ENCODE peak calls at places on chromosomes 5 and 9, in six cellular contexts. Q, D, C, I, Z and O are unnamed samples.

GRCh38 chr5:181170237-181170830 is 22.9 kb downstream of the OR2V2 start:
- DNase-seq in Q (no peak), D (no peak), C (peak), I (no peak), Z (no peak), O (no peak)

GRCh38 chr5:111641533-111642230 is 115.3 kb downstream of the NREP start:
- DNase-seq in Q (no peak), D (no peak), C (no peak), I (peak), Z (no peak), O (peak)

GRCh38 chr5:124436294-124436693 is 310.1 kb downstream of the ZNF608 start:
- DNase-seq in Q (no peak), D (no peak), C (no peak), I (peak), Z (no peak), O (peak)

GRCh38 chr9:123757960-123758359 is 172.0 kb downstream of the DENND1A start:
- DNase-seq in Q (no peak), D (no peak), C (no peak), I (no peak), Z (no peak), O (no peak)

GRCh38 chr9:7967093-7967827 is 167.7 kb upstream of the DMAC1 start:
- DNase-seq in Q (no peak), D (no peak), C (no peak), I (no peak), Z (no peak), O (no peak)

GRCh38 chr5:132228241-132229035 is 785 bp upstream of the P4HA2 start:
- DNase-seq in Q (no peak), D (no peak), C (no peak), I (no peak), Z (no peak), O (no peak)

GRCh38 chr5:137344723-137345322 is 154.3 kb downstream of the SPOCK1 start:
- DNase-seq in Q (no peak), D (no peak), C (peak), I (peak), Z (peak), O (peak)

GRCh38 chr5:147911427-147911826 is 5.1 kb upstream of the C5orf46 start:
- DNase-seq in Q (no peak), D (no peak), C (no peak), I (no peak), Z (peak), O (no peak)

GRCh38 chr9:93072383-93072795 is 13.9 kb downstream of the SUSD3 start:
- DNase-seq in Q (no peak), D (no peak), C (peak), I (peak), Z (no peak), O (peak)

GRCh38 chr5:143191720-143192119 is 211.8 kb downstream of the NR3C1 start:
- DNase-seq in Q (no peak), D (no peak), C (no peak), I (no peak), Z (no peak), O (no peak)

GRCh38 chr5:72110401-72111013 is 3.2 kb downstream of the MAP1B start:
- DNase-seq in Q (no peak), D (no peak), C (peak), I (no peak), Z (peak), O (no peak)

GRCh38 chr9:105911104-105911911 is 217.0 kb downstream of the TMEM38B start:
- DNase-seq in Q (no peak), D (no peak), C (no peak), I (no peak), Z (no peak), O (peak)

GRCh38 chr9:113949206-113950078 is 73.3 kb downstream of the ZNF618 start:
- DNase-seq in Q (no peak), D (no peak), C (no peak), I (no peak), Z (no peak), O (no peak)

GRCh38 chr5:135075621-135076585 is 41.9 kb upstream of the PITX1 start:
- DNase-seq in Q (no peak), D (no peak), C (no peak), I (no peak), Z (no peak), O (no peak)

GRCh38 chr9:128007566-128008138 is 26.9 kb upstream of the EEIG1 start:
- DNase-seq in Q (peak), D (peak), C (peak), I (peak), Z (peak), O (peak)

GRCh38 chr9:133635903-133636531 is at the start of gene DBH:
- DNase-seq in Q (no peak), D (no peak), C (peak), I (no peak), Z (no peak), O (no peak)

GRCh38 chr5:126003309-126003708 is 419.9 kb upstream of the GRAMD2B start:
- DNase-seq in Q (no peak), D (no peak), C (peak), I (peak), Z (peak), O (peak)

GRCh38 chr5:92180406-92180805 is 797.3 kb upstream of the ARRDC3 start:
- DNase-seq in Q (no peak), D (no peak), C (no peak), I (no peak), Z (no peak), O (no peak)

GRCh38 chr5:145510769-145511168 is 324.4 kb downstream of the PRELID2 start:
- DNase-seq in Q (no peak), D (no peak), C (no peak), I (no peak), Z (no peak), O (no peak)

GRCh38 chr9:85960688-85961093 is 19.7 kb downstream of the NAA35 start:
- DNase-seq in Q (no peak), D (no peak), C (peak), I (peak), Z (no peak), O (peak)

GRCh38 chr9:29209748-29210276 is 1636.5 kb upstream of the C9orf72 start:
- DNase-seq in Q (no peak), D (no peak), C (no peak), I (no peak), Z (no peak), O (no peak)

GRCh38 chr5:115267617-115268016 is 4.9 kb upstream of the PGGT1B start:
- DNase-seq in Q (no peak), D (no peak), C (no peak), I (peak), Z (no peak), O (peak)

GRCh38 chr5:178460598-178461425 is 129.4 kb downstream of the COL23A1 start:
- DNase-seq in Q (no peak), D (peak), C (peak), I (no peak), Z (peak), O (peak)

GRCh38 chr9:88322906-88323566 is 65.2 kb upstream of the SPIN1 start:
- DNase-seq in Q (no peak), D (no peak), C (no peak), I (no peak), Z (peak), O (peak)

GRCh38 chr5:151663617-151664322 is 22.9 kb downstream of the SPARC start:
- DNase-seq in Q (no peak), D (no peak), C (no peak), I (peak), Z (peak), O (peak)

GRCh38 chr9:125759812-125760134 is 12.6 kb downstream of the PBX3 start:
- DNase-seq in Q (no peak), D (no peak), C (no peak), I (peak), Z (no peak), O (peak)
- H3K4me3 ChIP-seq in Q (peak), D (no peak), C (peak), I (peak), Z (no peak), O (peak)

GRCh38 chr5:11064763-11065450 is 303.9 kb upstream of the DAP start:
- DNase-seq in Q (no peak), D (no peak), C (no peak), I (no peak), Z (no peak), O (no peak)

GRCh38 chr5:11056560-11056959 is 295.5 kb upstream of the DAP start:
- DNase-seq in Q (no peak), D (no peak), C (no peak), I (no peak), Z (no peak), O (no peak)

DNA sequence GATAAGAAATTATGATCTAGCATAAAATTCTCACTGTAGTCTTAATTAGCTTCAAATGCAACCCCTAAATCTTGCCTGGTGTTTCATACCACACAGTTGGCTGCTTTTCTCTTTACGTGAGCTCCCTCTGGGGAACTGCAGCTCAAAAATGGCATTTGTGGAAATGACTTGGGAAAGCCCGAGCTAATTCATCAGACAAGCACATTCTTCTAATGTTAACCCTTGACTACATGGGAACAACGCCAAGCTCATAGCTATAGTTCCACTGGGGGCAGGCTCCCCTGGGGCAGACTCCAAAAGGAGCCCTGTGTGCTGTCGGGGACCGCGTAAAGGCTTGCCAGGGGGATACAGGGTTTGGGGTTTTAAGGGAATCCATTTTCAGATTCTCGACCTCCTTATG is 301.3 kb upstream of the DAP start:
- DNase-seq in Q (no peak), D (no peak), C (no peak), I (no peak), Z (no peak), O (peak)
- TF ChIP-seq CTCF in Q (no peak), D (no peak), C (no peak), I (no peak), Z (no peak), O (no peak)

DNA sequence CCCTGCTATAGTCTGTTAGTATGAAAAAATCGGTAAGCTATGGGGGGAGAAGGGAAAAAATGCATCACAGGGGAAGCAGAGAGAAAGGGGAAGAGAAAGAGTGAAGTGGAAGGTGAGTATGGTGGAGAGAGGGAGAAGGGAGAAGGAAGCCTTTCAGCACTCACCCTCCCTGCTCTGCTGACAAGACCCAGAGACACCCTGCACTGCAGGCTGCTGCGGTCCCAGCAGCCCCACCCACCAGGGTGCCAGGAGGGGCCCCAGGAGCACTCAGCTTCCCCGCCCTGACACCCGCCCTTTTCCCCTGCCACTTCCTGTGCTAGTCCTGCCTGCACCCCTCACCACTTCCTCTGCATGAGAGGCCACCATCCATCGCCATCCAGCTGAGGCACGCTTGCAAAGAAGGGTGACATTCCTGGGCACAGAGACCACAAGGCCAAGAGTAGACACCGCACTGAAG is 12.7 kb downstream of the STK10 start:
- DNase-seq in Q (peak), D (peak), C (no peak), I (no peak), Z (peak), O (no peak)
- H3K4me3 ChIP-seq in Q (peak), D (no peak), C (no peak), I (no peak), Z (no peak), O (no peak)

GRCh38 chr9:70639853-70640814 is 225.7 kb upstream of the KLF9 start:
- DNase-seq in Q (no peak), D (no peak), C (peak), I (peak), Z (no peak), O (peak)
- TF ChIP-seq CTCF in Q (peak), D (peak), C (peak), I (peak), Z (peak), O (peak)

DNA sequence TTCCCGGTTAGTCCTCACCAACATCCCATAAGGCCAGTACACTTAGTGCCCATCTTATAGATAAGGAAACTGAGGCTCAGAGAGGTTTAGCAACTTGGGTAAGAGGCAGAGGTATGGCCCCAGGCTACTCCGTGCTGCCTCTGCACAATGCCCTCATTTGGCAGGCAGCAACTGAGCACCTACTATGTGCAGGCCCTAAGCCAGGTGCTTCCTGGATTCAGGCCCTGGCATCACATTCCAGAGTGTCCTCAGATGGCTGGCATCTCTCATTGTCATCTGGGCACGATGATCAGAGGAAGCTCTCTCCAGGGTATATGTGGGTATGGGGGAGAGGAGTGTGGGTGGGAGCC is 53.8 kb upstream of the PSD2 start:
- DNase-seq in Q (no peak), D (no peak), C (no peak), I (no peak), Z (no peak), O (no peak)
- H3K4me3 ChIP-seq in Q (no peak), D (no peak), C (no peak), I (no peak), Z (no peak), O (no peak)

DNA sequence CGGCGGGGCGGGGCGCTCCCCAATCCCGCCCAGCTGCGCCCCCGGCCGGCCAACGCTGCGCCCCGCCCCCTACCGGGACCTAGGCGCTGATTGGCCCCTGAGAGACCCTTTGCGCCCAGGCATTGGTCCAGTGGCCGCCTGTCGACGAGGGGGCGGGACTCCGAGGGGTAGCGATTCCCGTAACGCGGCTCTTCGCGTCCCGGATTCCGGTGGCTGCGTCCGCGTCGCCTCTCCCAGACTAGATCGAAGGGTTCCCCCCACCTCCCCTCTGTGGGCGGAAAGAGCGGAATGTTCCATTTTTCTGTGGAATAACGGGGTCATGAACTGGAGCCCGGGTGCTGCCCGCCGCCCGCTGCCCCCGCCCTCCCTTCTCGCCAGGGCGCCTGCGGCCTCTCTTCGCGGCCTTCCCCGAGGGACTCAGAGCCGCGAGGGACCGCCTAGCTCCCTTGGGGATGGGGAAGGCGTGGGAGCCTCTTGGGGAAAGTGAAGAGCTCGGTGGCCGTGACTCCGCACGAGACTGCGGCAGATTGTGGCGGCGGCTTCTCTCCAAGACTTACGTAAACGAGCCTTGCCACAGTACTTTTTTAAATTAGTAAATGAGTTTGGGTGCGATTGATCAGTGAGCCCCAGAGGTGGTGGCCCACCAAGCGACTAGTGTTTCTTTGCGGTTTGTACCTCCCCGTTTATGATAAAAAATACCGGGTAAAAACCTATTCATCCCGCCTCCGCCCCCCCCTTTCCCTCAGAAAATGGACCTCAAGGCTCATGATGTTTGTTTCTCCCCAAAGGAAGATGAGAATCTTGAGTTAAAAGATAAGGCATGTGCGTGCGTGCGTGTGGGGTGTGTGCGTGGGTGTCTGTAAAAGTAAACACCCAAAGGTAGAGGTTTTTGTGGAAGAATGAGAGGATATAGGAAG is 493 bp upstream of the IL6ST start:
- DNase-seq in Q (peak), D (peak), C (peak), I (peak), Z (peak), O (peak)
- TF ChIP-seq CTCF in Q (peak), D (no peak), C (peak), I (no peak), Z (peak), O (peak)

GRCh38 chr5:162068412-162068811 is 839 bp downstream of the GABRG2 start:
- DNase-seq in Q (no peak), D (no peak), C (peak), I (no peak), Z (no peak), O (peak)
- H3K4me3 ChIP-seq in Q (no peak), D (no peak), C (peak), I (no peak), Z (no peak), O (no peak)

DNA sequence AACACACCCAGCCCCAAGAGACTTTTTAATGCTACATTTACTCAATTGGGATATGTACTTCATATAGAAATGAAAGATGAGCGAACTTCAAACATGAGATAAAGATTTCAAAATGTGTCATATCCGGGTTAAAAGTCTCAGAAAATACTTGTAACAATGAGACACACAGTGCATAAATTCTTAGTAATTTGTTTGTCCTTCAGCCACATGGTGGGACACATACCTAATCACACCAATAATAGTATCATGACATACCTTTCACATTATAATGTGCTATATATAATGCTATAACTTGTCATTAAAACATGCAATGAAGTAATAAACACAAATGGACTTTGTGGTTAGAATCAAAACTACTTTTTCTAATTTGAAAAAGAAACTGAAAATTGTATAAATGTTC is 204.7 kb upstream of the RFX3 start:
- DNase-seq in Q (no peak), D (no peak), C (no peak), I (no peak), Z (no peak), O (no peak)
- TF ChIP-seq CTCF in Q (no peak), D (no peak), C (no peak), I (no peak), Z (no peak), O (no peak)

GRCh38 chr5:40682431-40683017 is 2.8 kb downstream of the PTGER4 start:
- DNase-seq in Q (no peak), D (no peak), C (no peak), I (no peak), Z (no peak), O (peak)
- H3K4me3 ChIP-seq in Q (peak), D (peak), C (no peak), I (peak), Z (peak), O (peak)